ENCODE peak calls at places on chromosome 3, in seven cellular contexts. E is HCT116, Z is IMR-90, R is pancreas, B is upper lobe of left lung, D is left ventricle myocardium inferior, M is upper lobe of right lung. G is an unnamed sample.

GRCh38 chr3:106560451-106560966 is 691.7 kb upstream of the CBLB start:
- DNase-seq in E (no peak), Z (peak; percentile 71), R (no peak), B (no peak), D (no peak), M (no peak), G (no peak)

GRCh38 chr3:107394502-107394901 is 17.3 kb downstream of the CCDC54 start:
- DNase-seq in E (no peak), Z (no peak), R (no peak), B (no peak), D (no peak), M (no peak), G (no peak)

GRCh38 chr3:50419595-50419994 is 60.3 kb upstream of the TMEM115 start:
- DNase-seq in E (no peak), Z (no peak), R (no peak), B (no peak), D (no peak), M (no peak), G (no peak)

GRCh38 chr3:18087963-18088362 is 337.2 kb downstream of the SATB1 start:
- DNase-seq in E (no peak), Z (no peak), R (no peak), B (no peak), D (no peak), M (no peak), G (no peak)

GRCh38 chr3:84082726-84083125 is 876.1 kb upstream of the CADM2 start:
- DNase-seq in E (no peak), Z (no peak), R (no peak), B (no peak), D (no peak), M (no peak), G (no peak)

GRCh38 chr3:100041328-100041749 is 73.0 kb downstream of the FILIP1L start:
- DNase-seq in E (peak; percentile 8), Z (peak; percentile 91), R (no peak), B (no peak), D (no peak), M (no peak), G (no peak)

GRCh38 chr3:53753518-53754183 is 92.6 kb downstream of the CHDH start:
- DNase-seq in E (no peak), Z (no peak), R (no peak), B (no peak), D (no peak), M (no peak), G (no peak)

GRCh38 chr3:46986055-46986730 is 6.7 kb downstream of the NBEAL2 start:
- DNase-seq in E (no peak), Z (no peak), R (no peak), B (no peak), D (no peak), M (no peak), G (peak; percentile 19)

GRCh38 chr3:178083906-178084823 is 452.1 kb upstream of the KCNMB2 start:
- DNase-seq in E (peak; percentile 8), Z (no peak), R (no peak), B (no peak), D (no peak), M (no peak), G (no peak)

GRCh38 chr3:12759097-12759679 is at the start of gene TMEM40:
- DNase-seq in E (peak; percentile 80), Z (no peak), R (no peak), B (peak; percentile 38), D (no peak), M (no peak), G (no peak)

GRCh38 chr3:101879102-101879501 is 29.8 kb downstream of the NFKBIZ start:
- DNase-seq in E (no peak), Z (no peak), R (no peak), B (no peak), D (no peak), M (no peak), G (no peak)

GRCh38 chr3:49799761-49800160 is at the start of gene CDHR4:
- DNase-seq in E (peak; percentile 43), Z (peak; percentile 72), R (no peak), B (no peak), D (no peak), M (no peak), G (no peak)

GRCh38 chr3:36540898-36541518 is 160.7 kb downstream of the STAC start:
- DNase-seq in E (peak; percentile 12), Z (peak; percentile 9), R (no peak), B (no peak), D (no peak), M (no peak), G (no peak)

GRCh38 chr3:133928903-133929607 is 33.4 kb upstream of the RAB6B start:
- DNase-seq in E (no peak), Z (no peak), R (no peak), B (no peak), D (no peak), M (no peak), G (no peak)

GRCh38 chr3:197793246-197793645 is 2.2 kb downstream of the LRCH3 start:
- DNase-seq in E (no peak), Z (peak; percentile 63), R (no peak), B (no peak), D (no peak), M (no peak), G (no peak)

GRCh38 chr3:94336076-94336741 is 273.3 kb downstream of the NSUN3 start:
- DNase-seq in E (peak; percentile 3), Z (peak; percentile 70), R (no peak), B (no peak), D (no peak), M (no peak), G (no peak)

GRCh38 chr3:41652931-41653330 is 309.0 kb downstream of the ULK4 start:
- DNase-seq in E (no peak), Z (peak; percentile 20), R (no peak), B (no peak), D (no peak), M (no peak), G (no peak)

GRCh38 chr3:133860519-133860918 is 35.2 kb downstream of the RAB6B start:
- DNase-seq in E (no peak), Z (no peak), R (no peak), B (no peak), D (no peak), M (peak; percentile 42), G (no peak)

GRCh38 chr3:136818851-136819783 is at the start of gene SLC35G2:
- DNase-seq in E (no peak), Z (peak; percentile 89), R (peak; percentile 60), B (peak; percentile 86), D (peak; percentile 54), M (peak; percentile 68), G (peak; percentile 57)

GRCh38 chr3:132563409-132564074 is 33.5 kb upstream of the ACKR4 start:
- DNase-seq in E (no peak), Z (no peak), R (no peak), B (no peak), D (no peak), M (no peak), G (no peak)

GRCh38 chr3:21154911-21155310 is 596.1 kb downstream of the ZNF385D start:
- DNase-seq in E (no peak), Z (no peak), R (no peak), B (no peak), D (no peak), M (no peak), G (no peak)

GRCh38 chr3:12869025-12869695 is 27.8 kb upstream of the RPL32 start:
- DNase-seq in E (no peak), Z (no peak), R (peak; percentile 70), B (peak; percentile 90), D (peak; percentile 61), M (peak; percentile 82), G (no peak)

GRCh38 chr3:135706758-135707375 is 258.7 kb upstream of the PPP2R3A start:
- DNase-seq in E (no peak), Z (no peak), R (no peak), B (no peak), D (no peak), M (no peak), G (no peak)

GRCh38 chr3:172519241-172519640 is 4.0 kb downstream of the TNFSF10 start:
- DNase-seq in E (no peak), Z (peak; percentile 62), R (no peak), B (no peak), D (no peak), M (no peak), G (no peak)
- H3K4me3 ChIP-seq in E (no peak overlapping the region), Z (no peak overlapping the region), R (no peak overlapping the region), B (peak overlapping the region; percentile 24), D (peak overlapping the region; percentile 74), M (peak overlapping the region; percentile 69), G (no peak overlapping the region)

GRCh38 chr3:64029287-64029686 is 6.0 kb upstream of the PSMD6 start:
- DNase-seq in E (no peak), Z (no peak), R (no peak), B (no peak), D (no peak), M (no peak), G (no peak)

GRCh38 chr3:64033033-64033432 is 9.7 kb upstream of the PSMD6 start:
- DNase-seq in E (no peak), Z (no peak), R (no peak), B (no peak), D (no peak), M (no peak), G (no peak)

GRCh38 chr3:64031540-64032533 is 8.5 kb upstream of the PSMD6 start:
- DNase-seq in E (no peak), Z (no peak), R (no peak), B (no peak), D (no peak), M (no peak), G (no peak)

GRCh38 chr3:64028754-64029153 is 5.5 kb upstream of the PSMD6 start:
- DNase-seq in E (no peak), Z (no peak), R (no peak), B (no peak), D (no peak), M (no peak), G (no peak)

DNA sequence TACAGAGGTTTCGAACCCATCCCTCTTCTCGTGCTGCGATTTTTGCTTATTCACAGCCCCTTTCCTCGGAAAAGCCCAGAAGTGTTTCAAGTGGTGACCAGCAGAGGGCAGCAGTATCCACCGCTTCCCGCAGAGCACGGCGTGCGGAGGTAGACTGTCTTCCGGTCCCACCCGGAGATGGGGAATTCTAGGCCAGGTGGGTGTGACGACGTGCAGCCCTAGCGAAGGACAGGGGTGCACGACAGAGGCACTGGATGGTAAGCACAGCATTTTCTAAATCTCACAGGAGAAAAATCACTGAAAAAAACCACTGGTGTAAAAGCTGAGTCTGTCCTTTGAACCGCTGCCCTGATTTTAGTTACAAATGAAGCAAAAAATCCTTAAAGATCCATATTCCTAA is 7.4 kb upstream of the PSMD6 start:
- DNase-seq in E (peak; percentile 71), Z (peak; percentile 60), R (peak; percentile 73), B (peak; percentile 29), D (peak; percentile 65), M (peak; percentile 80), G (peak; percentile 71)
- TF ChIP-seq CTCF in E (peak; percentile 78), Z (peak; percentile 90), R (peak; percentile 74), B (peak; percentile 87), D (peak; percentile 90), M (peak; percentile 88), G (peak; percentile 86)

GRCh38 chr3:45592405-45592804 is 2.1 kb upstream of the LIMD1 start:
- DNase-seq in E (no peak), Z (no peak), R (no peak), B (no peak), D (no peak), M (no peak), G (no peak)
- H3K27ac ChIP-seq in E (peak overlapping the region; percentile 94), Z (no peak overlapping the region), R (no peak overlapping the region), B (peak overlapping the region; percentile 91), D (peak overlapping the region; percentile 98), M (no peak overlapping the region), G (no peak overlapping the region)

DNA sequence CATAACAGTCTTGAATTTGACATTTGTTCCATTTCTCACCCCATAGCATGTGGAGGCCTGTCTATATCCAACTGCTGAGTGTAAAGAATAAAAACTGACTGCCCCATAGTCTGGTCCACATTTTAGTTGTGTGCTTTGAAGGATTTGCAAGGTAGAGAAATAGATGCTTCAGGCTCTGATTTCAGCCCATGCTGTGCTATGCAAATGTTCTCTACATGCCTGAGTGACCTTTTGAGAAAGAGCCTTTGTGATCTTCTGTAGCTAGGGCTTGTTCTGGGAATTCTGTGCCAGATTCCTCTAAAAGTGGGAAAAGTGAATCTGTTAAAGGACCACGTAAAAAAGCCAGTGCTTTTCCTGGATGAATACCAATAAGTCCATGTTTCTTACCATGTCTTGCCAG is 5.2 kb downstream of the KCTD6 start:
- DNase-seq in E (no peak), Z (no peak), R (no peak), B (no peak), D (no peak), M (no peak), G (no peak)
- H3K4me3 ChIP-seq in E (no peak overlapping the region), Z (no peak overlapping the region), R (no peak overlapping the region), B (no peak overlapping the region), D (no peak overlapping the region), M (no peak overlapping the region), G (no peak overlapping the region)

G was measured in right lobe of liver.